ENCODE peak calls at places on chromosomes 3 and 15, in five cellular contexts. One of them, this sample, is unnamed.

GRCh38 chr3:32177702-32178198 is 60.7 kb upstream of the CMTM8 start:
- DNase-seq in G401: peak
- DNase-seq in dermis microvascular lymphatic vessel endothelial cell: peak
- DNase-seq in hypothalamus: no peak
- DNase-seq in activated naive CD8-positive, alpha-beta T cell treated with anti-CD3 and anti-CD28 coated beads, Interleukin-2, amount 50 U/mL, for 16 hours: no peak
- DNase-seq in this sample: peak

GRCh38 chr3:56119575-56120349 is 348.5 kb downstream of the ERC2 start:
- DNase-seq in G401: no peak
- DNase-seq in dermis microvascular lymphatic vessel endothelial cell: no peak
- DNase-seq in hypothalamus: no peak
- DNase-seq in activated naive CD8-positive, alpha-beta T cell treated with anti-CD3 and anti-CD28 coated beads, Interleukin-2, amount 50 U/mL, for 16 hours: no peak
- DNase-seq in this sample: no peak

GRCh38 chr3:3110299-3110630 is at the start of gene IL5RA:
- DNase-seq in G401: no peak
- DNase-seq in dermis microvascular lymphatic vessel endothelial cell: no peak
- DNase-seq in hypothalamus: no peak
- DNase-seq in activated naive CD8-positive, alpha-beta T cell treated with anti-CD3 and anti-CD28 coated beads, Interleukin-2, amount 50 U/mL, for 16 hours: no peak
- DNase-seq in this sample: no peak

GRCh38 chr3:177284383-177284881 is 87.2 kb upstream of the TBL1XR1 start:
- DNase-seq in G401: no peak
- DNase-seq in dermis microvascular lymphatic vessel endothelial cell: no peak
- DNase-seq in hypothalamus: no peak
- DNase-seq in activated naive CD8-positive, alpha-beta T cell treated with anti-CD3 and anti-CD28 coated beads, Interleukin-2, amount 50 U/mL, for 16 hours: no peak
- DNase-seq in this sample: no peak

GRCh38 chr15:93466380-93466779 is 377.4 kb upstream of the RGMA start:
- DNase-seq in G401: no peak
- DNase-seq in dermis microvascular lymphatic vessel endothelial cell: no peak
- DNase-seq in hypothalamus: no peak
- DNase-seq in activated naive CD8-positive, alpha-beta T cell treated with anti-CD3 and anti-CD28 coated beads, Interleukin-2, amount 50 U/mL, for 16 hours: no peak
- DNase-seq in this sample: no peak

GRCh38 chr3:125077864-125078263 is 22.1 kb upstream of the HEG1 start:
- DNase-seq in G401: no peak
- DNase-seq in dermis microvascular lymphatic vessel endothelial cell: no peak
- DNase-seq in hypothalamus: no peak
- DNase-seq in activated naive CD8-positive, alpha-beta T cell treated with anti-CD3 and anti-CD28 coated beads, Interleukin-2, amount 50 U/mL, for 16 hours: no peak
- DNase-seq in this sample: no peak

GRCh38 chr15:56918907-56919707 is 663 bp downstream of the TCF12 start:
- DNase-seq in G401: peak
- DNase-seq in dermis microvascular lymphatic vessel endothelial cell: peak
- DNase-seq in hypothalamus: peak
- DNase-seq in activated naive CD8-positive, alpha-beta T cell treated with anti-CD3 and anti-CD28 coated beads, Interleukin-2, amount 50 U/mL, for 16 hours: peak
- DNase-seq in this sample: peak

GRCh38 chr3:3552741-3553140 is 246.5 kb upstream of the LRRN1 start:
- DNase-seq in G401: no peak
- DNase-seq in dermis microvascular lymphatic vessel endothelial cell: no peak
- DNase-seq in hypothalamus: no peak
- DNase-seq in activated naive CD8-positive, alpha-beta T cell treated with anti-CD3 and anti-CD28 coated beads, Interleukin-2, amount 50 U/mL, for 16 hours: no peak
- DNase-seq in this sample: no peak

GRCh38 chr3:100956276-100956675 is 36.9 kb downstream of the ABI3BP start:
- DNase-seq in G401: no peak
- DNase-seq in dermis microvascular lymphatic vessel endothelial cell: peak
- DNase-seq in hypothalamus: no peak
- DNase-seq in activated naive CD8-positive, alpha-beta T cell treated with anti-CD3 and anti-CD28 coated beads, Interleukin-2, amount 50 U/mL, for 16 hours: no peak
- DNase-seq in this sample: no peak

GRCh38 chr15:89088605-89089315 is 504 bp downstream of the ABHD2 start:
- DNase-seq in G401: peak
- DNase-seq in dermis microvascular lymphatic vessel endothelial cell: peak
- DNase-seq in hypothalamus: peak
- DNase-seq in activated naive CD8-positive, alpha-beta T cell treated with anti-CD3 and anti-CD28 coated beads, Interleukin-2, amount 50 U/mL, for 16 hours: no peak
- DNase-seq in this sample: no peak

GRCh38 chr15:26773485-26773877 is 615 bp upstream of the GABRB3 start:
- DNase-seq in G401: peak
- DNase-seq in dermis microvascular lymphatic vessel endothelial cell: no peak
- DNase-seq in hypothalamus: no peak
- DNase-seq in activated naive CD8-positive, alpha-beta T cell treated with anti-CD3 and anti-CD28 coated beads, Interleukin-2, amount 50 U/mL, for 16 hours: no peak
- DNase-seq in this sample: peak

GRCh38 chr15:81152799-81153198 is 18.7 kb downstream of the CFAP161 start:
- DNase-seq in G401: no peak
- DNase-seq in dermis microvascular lymphatic vessel endothelial cell: no peak
- DNase-seq in hypothalamus: no peak
- DNase-seq in activated naive CD8-positive, alpha-beta T cell treated with anti-CD3 and anti-CD28 coated beads, Interleukin-2, amount 50 U/mL, for 16 hours: no peak
- DNase-seq in this sample: no peak

GRCh38 chr3:67109651-67110204 is 111.6 kb downstream of the KBTBD8 start:
- DNase-seq in G401: peak
- DNase-seq in dermis microvascular lymphatic vessel endothelial cell: peak
- DNase-seq in hypothalamus: no peak
- DNase-seq in activated naive CD8-positive, alpha-beta T cell treated with anti-CD3 and anti-CD28 coated beads, Interleukin-2, amount 50 U/mL, for 16 hours: no peak
- DNase-seq in this sample: no peak

GRCh38 chr3:112699436-112699978 is 58.6 kb upstream of the CCDC80 start:
- DNase-seq in G401: no peak
- DNase-seq in dermis microvascular lymphatic vessel endothelial cell: peak
- DNase-seq in hypothalamus: no peak
- DNase-seq in activated naive CD8-positive, alpha-beta T cell treated with anti-CD3 and anti-CD28 coated beads, Interleukin-2, amount 50 U/mL, for 16 hours: no peak
- DNase-seq in this sample: no peak

GRCh38 chr15:63501256-63502089 is 2.9 kb upstream of the USP3 start:
- DNase-seq in G401: peak
- DNase-seq in dermis microvascular lymphatic vessel endothelial cell: peak
- DNase-seq in hypothalamus: peak
- DNase-seq in activated naive CD8-positive, alpha-beta T cell treated with anti-CD3 and anti-CD28 coated beads, Interleukin-2, amount 50 U/mL, for 16 hours: no peak
- DNase-seq in this sample: peak

GRCh38 chr3:144362126-144362525 is 390.5 kb downstream of the DIPK2A start:
- DNase-seq in G401: no peak
- DNase-seq in dermis microvascular lymphatic vessel endothelial cell: no peak
- DNase-seq in hypothalamus: no peak
- DNase-seq in activated naive CD8-positive, alpha-beta T cell treated with anti-CD3 and anti-CD28 coated beads, Interleukin-2, amount 50 U/mL, for 16 hours: no peak
- DNase-seq in this sample: no peak

GRCh38 chr3:98806583-98806982 is 43.4 kb downstream of the ST3GAL6 start:
- DNase-seq in G401: no peak
- DNase-seq in dermis microvascular lymphatic vessel endothelial cell: no peak
- DNase-seq in hypothalamus: no peak
- DNase-seq in activated naive CD8-positive, alpha-beta T cell treated with anti-CD3 and anti-CD28 coated beads, Interleukin-2, amount 50 U/mL, for 16 hours: no peak
- DNase-seq in this sample: no peak

GRCh38 chr15:70492240-70493177 is 270.8 kb downstream of the UACA start:
- DNase-seq in G401: no peak
- DNase-seq in dermis microvascular lymphatic vessel endothelial cell: peak
- DNase-seq in hypothalamus: no peak
- DNase-seq in activated naive CD8-positive, alpha-beta T cell treated with anti-CD3 and anti-CD28 coated beads, Interleukin-2, amount 50 U/mL, for 16 hours: peak
- DNase-seq in this sample: no peak

GRCh38 chr3:123349201-123349535 is 99.7 kb downstream of the ADCY5 start:
- DNase-seq in G401: no peak
- DNase-seq in dermis microvascular lymphatic vessel endothelial cell: no peak
- DNase-seq in hypothalamus: no peak
- DNase-seq in activated naive CD8-positive, alpha-beta T cell treated with anti-CD3 and anti-CD28 coated beads, Interleukin-2, amount 50 U/mL, for 16 hours: no peak
- DNase-seq in this sample: no peak

GRCh38 chr3:32203854-32204253 is 34.6 kb upstream of the CMTM8 start:
- DNase-seq in G401: no peak
- DNase-seq in dermis microvascular lymphatic vessel endothelial cell: peak
- DNase-seq in hypothalamus: no peak
- DNase-seq in activated naive CD8-positive, alpha-beta T cell treated with anti-CD3 and anti-CD28 coated beads, Interleukin-2, amount 50 U/mL, for 16 hours: no peak
- DNase-seq in this sample: no peak

GRCh38 chr3:5330152-5330810 is 142.8 kb downstream of the EDEM1 start:
- DNase-seq in G401: no peak
- DNase-seq in dermis microvascular lymphatic vessel endothelial cell: no peak
- DNase-seq in hypothalamus: no peak
- DNase-seq in activated naive CD8-positive, alpha-beta T cell treated with anti-CD3 and anti-CD28 coated beads, Interleukin-2, amount 50 U/mL, for 16 hours: no peak
- DNase-seq in this sample: no peak

GRCh38 chr3:152785051-152785450 is 49.9 kb upstream of the P2RY1 start:
- DNase-seq in G401: no peak
- DNase-seq in dermis microvascular lymphatic vessel endothelial cell: no peak
- DNase-seq in hypothalamus: no peak
- DNase-seq in activated naive CD8-positive, alpha-beta T cell treated with anti-CD3 and anti-CD28 coated beads, Interleukin-2, amount 50 U/mL, for 16 hours: no peak
- DNase-seq in this sample: no peak

GRCh38 chr15:100737214-100737613 is 134.8 kb downstream of the ASB7 start:
- DNase-seq in G401: no peak
- DNase-seq in dermis microvascular lymphatic vessel endothelial cell: no peak
- DNase-seq in hypothalamus: no peak
- DNase-seq in activated naive CD8-positive, alpha-beta T cell treated with anti-CD3 and anti-CD28 coated beads, Interleukin-2, amount 50 U/mL, for 16 hours: no peak
- DNase-seq in this sample: no peak

GRCh38 chr3:149019581-149019980 is 28.2 kb downstream of the GYG1 start:
- DNase-seq in G401: peak
- DNase-seq in dermis microvascular lymphatic vessel endothelial cell: no peak
- DNase-seq in hypothalamus: no peak
- DNase-seq in activated naive CD8-positive, alpha-beta T cell treated with anti-CD3 and anti-CD28 coated beads, Interleukin-2, amount 50 U/mL, for 16 hours: no peak
- DNase-seq in this sample: peak

GRCh38 chr15:75070674-75071073 is 47.3 kb downstream of the PPCDC start:
- DNase-seq in G401: no peak
- DNase-seq in dermis microvascular lymphatic vessel endothelial cell: no peak
- DNase-seq in hypothalamus: no peak
- DNase-seq in activated naive CD8-positive, alpha-beta T cell treated with anti-CD3 and anti-CD28 coated beads, Interleukin-2, amount 50 U/mL, for 16 hours: no peak
- DNase-seq in this sample: no peak

GRCh38 chr3:62875103-62876002 is at the start of gene CADPS:
- DNase-seq in G401: peak
- DNase-seq in dermis microvascular lymphatic vessel endothelial cell: no peak
- DNase-seq in hypothalamus: peak
- DNase-seq in activated naive CD8-positive, alpha-beta T cell treated with anti-CD3 and anti-CD28 coated beads, Interleukin-2, amount 50 U/mL, for 16 hours: no peak
- DNase-seq in this sample: peak

GRCh38 chr3:43770426-43771103 is 79.8 kb downstream of the ABHD5 start:
- DNase-seq in G401: peak
- DNase-seq in dermis microvascular lymphatic vessel endothelial cell: peak
- DNase-seq in hypothalamus: no peak
- DNase-seq in activated naive CD8-positive, alpha-beta T cell treated with anti-CD3 and anti-CD28 coated beads, Interleukin-2, amount 50 U/mL, for 16 hours: no peak
- DNase-seq in this sample: peak

GRCh38 chr15:55250392-55250791 is 39.2 kb downstream of the RAB27A start:
- DNase-seq in G401: no peak
- DNase-seq in dermis microvascular lymphatic vessel endothelial cell: no peak
- DNase-seq in hypothalamus: no peak
- DNase-seq in activated naive CD8-positive, alpha-beta T cell treated with anti-CD3 and anti-CD28 coated beads, Interleukin-2, amount 50 U/mL, for 16 hours: no peak
- DNase-seq in this sample: no peak

GRCh38 chr3:111729087-111729846 is 129.8 kb upstream of the PHLDB2 start:
- DNase-seq in G401: peak
- DNase-seq in dermis microvascular lymphatic vessel endothelial cell: peak
- DNase-seq in hypothalamus: no peak
- DNase-seq in activated naive CD8-positive, alpha-beta T cell treated with anti-CD3 and anti-CD28 coated beads, Interleukin-2, amount 50 U/mL, for 16 hours: no peak
- DNase-seq in this sample: no peak

GRCh38 chr15:99322643-99323405 is 71.5 kb downstream of the LRRC28 start:
- DNase-seq in G401: no peak
- DNase-seq in dermis microvascular lymphatic vessel endothelial cell: no peak
- DNase-seq in hypothalamus: no peak
- DNase-seq in activated naive CD8-positive, alpha-beta T cell treated with anti-CD3 and anti-CD28 coated beads, Interleukin-2, amount 50 U/mL, for 16 hours: no peak
- DNase-seq in this sample: no peak

GRCh38 chr3:127105587-127105986 is 87.3 kb upstream of the PRR23E start:
- DNase-seq in G401: no peak
- DNase-seq in dermis microvascular lymphatic vessel endothelial cell: no peak
- DNase-seq in hypothalamus: no peak
- DNase-seq in activated naive CD8-positive, alpha-beta T cell treated with anti-CD3 and anti-CD28 coated beads, Interleukin-2, amount 50 U/mL, for 16 hours: no peak
- DNase-seq in this sample: no peak

GRCh38 chr3:12571986-12572385 is 15.1 kb downstream of the MKRN2 start:
- DNase-seq in G401: no peak
- DNase-seq in dermis microvascular lymphatic vessel endothelial cell: no peak
- DNase-seq in hypothalamus: no peak
- DNase-seq in activated naive CD8-positive, alpha-beta T cell treated with anti-CD3 and anti-CD28 coated beads, Interleukin-2, amount 50 U/mL, for 16 hours: no peak
- DNase-seq in this sample: no peak

GRCh38 chr15:57647791-57648130 is 56.1 kb downstream of the MYZAP start:
- DNase-seq in G401: no peak
- DNase-seq in dermis microvascular lymphatic vessel endothelial cell: peak
- DNase-seq in hypothalamus: no peak
- DNase-seq in activated naive CD8-positive, alpha-beta T cell treated with anti-CD3 and anti-CD28 coated beads, Interleukin-2, amount 50 U/mL, for 16 hours: no peak
- DNase-seq in this sample: no peak

GRCh38 chr15:100005715-100006114 is 272.5 kb upstream of the LYSMD4 start:
- DNase-seq in G401: no peak
- DNase-seq in dermis microvascular lymphatic vessel endothelial cell: no peak
- DNase-seq in hypothalamus: no peak
- DNase-seq in activated naive CD8-positive, alpha-beta T cell treated with anti-CD3 and anti-CD28 coated beads, Interleukin-2, amount 50 U/mL, for 16 hours: no peak
- DNase-seq in this sample: no peak

GRCh38 chr15:40338041-40338657 is 2.6 kb downstream of the CCDC9B start:
- DNase-seq in G401: peak
- DNase-seq in dermis microvascular lymphatic vessel endothelial cell: peak
- DNase-seq in hypothalamus: peak
- DNase-seq in activated naive CD8-positive, alpha-beta T cell treated with anti-CD3 and anti-CD28 coated beads, Interleukin-2, amount 50 U/mL, for 16 hours: peak
- DNase-seq in this sample: no peak

GRCh38 chr3:187551419-187551818 is 118.8 kb downstream of the SST start:
- DNase-seq in G401: no peak
- DNase-seq in dermis microvascular lymphatic vessel endothelial cell: no peak
- DNase-seq in hypothalamus: no peak
- DNase-seq in activated naive CD8-positive, alpha-beta T cell treated with anti-CD3 and anti-CD28 coated beads, Interleukin-2, amount 50 U/mL, for 16 hours: no peak
- DNase-seq in this sample: no peak

GRCh38 chr3:5191555-5192304 is 4.2 kb downstream of the EDEM1 start:
- DNase-seq in G401: no peak
- DNase-seq in dermis microvascular lymphatic vessel endothelial cell: no peak
- DNase-seq in hypothalamus: no peak
- DNase-seq in activated naive CD8-positive, alpha-beta T cell treated with anti-CD3 and anti-CD28 coated beads, Interleukin-2, amount 50 U/mL, for 16 hours: no peak
- DNase-seq in this sample: no peak

GRCh38 chr3:65995030-65995429 is 43.7 kb downstream of the MAGI1 start:
- DNase-seq in G401: no peak
- DNase-seq in dermis microvascular lymphatic vessel endothelial cell: peak
- DNase-seq in hypothalamus: no peak
- DNase-seq in activated naive CD8-positive, alpha-beta T cell treated with anti-CD3 and anti-CD28 coated beads, Interleukin-2, amount 50 U/mL, for 16 hours: no peak
- DNase-seq in this sample: no peak

GRCh38 chr3:44030690-44031344 is 210.9 kb upstream of the TOPAZ1 start:
- DNase-seq in G401: no peak
- DNase-seq in dermis microvascular lymphatic vessel endothelial cell: no peak
- DNase-seq in hypothalamus: no peak
- DNase-seq in activated naive CD8-positive, alpha-beta T cell treated with anti-CD3 and anti-CD28 coated beads, Interleukin-2, amount 50 U/mL, for 16 hours: no peak
- DNase-seq in this sample: no peak

This sample was measured in cerebellum.